ENCODE peak calls at places on chromosomes 2 and 18, in five cellular contexts. U is Caki2, Y is ascending aorta, A is fibroblast of the conjunctiva, Z is iPS-NIHi11. Q is an unnamed sample.

GRCh38 chr2:239814136-239814916 is 210.8 kb downstream of the NDUFA10 start:
- DNase-seq in Z (no peak), U (no peak), A (peak), Y (no peak), Q (no peak)

GRCh38 chr2:231482806-231483391 is 18.6 kb upstream of the NCL start:
- DNase-seq in Y (no peak), A (peak), Z (peak), U (peak), Q (no peak)

GRCh38 chr18:36757081-36757480 is 71.7 kb downstream of the TPGS2 start:
- DNase-seq in A (peak), U (peak), Y (no peak), Z (peak), Q (no peak)

GRCh38 chr2:239944706-239945551 is 80.2 kb downstream of the NDUFA10 start:
- DNase-seq in U (no peak), Z (no peak), Y (no peak), A (no peak), Q (no peak)

GRCh38 chr2:54274781-54275242 is 18.8 kb upstream of the TSPYL6 start:
- DNase-seq in U (no peak), A (peak), Y (no peak), Z (no peak), Q (no peak)

GRCh38 chr2:8529706-8530277 is 152.1 kb upstream of the ID2 start:
- DNase-seq in U (no peak), Y (no peak), A (no peak), Z (no peak), Q (no peak)

GRCh38 chr2:106160786-106161261 is 33.3 kb downstream of the UXS1 start:
- DNase-seq in U (peak), Y (no peak), A (no peak), Z (no peak), Q (no peak)

GRCh38 chr2:75428627-75429026 is 132.1 kb downstream of the EVA1A start:
- DNase-seq in Z (no peak), Y (no peak), A (no peak), U (no peak), Q (no peak)

GRCh38 chr2:122167561-122167960 is 412.1 kb downstream of the TSN start:
- DNase-seq in Z (no peak), A (no peak), U (peak), Y (no peak), Q (no peak)

GRCh38 chr2:24435391-24436316 is 55.4 kb upstream of the NCOA1 start:
- DNase-seq in Y (peak), Z (no peak), A (peak), U (no peak), Q (no peak)

GRCh38 chr2:150544731-150545130 is 57.3 kb upstream of the RND3 start:
- DNase-seq in A (no peak), Y (no peak), U (no peak), Z (no peak), Q (no peak)